ENCODE peak calls at places on chromosome 3, in six cellular contexts. N is endodermal cell, D is heart right ventricle, U is HCT116, V is psoas muscle, P is lower lobe of right lung. I is an unnamed sample.

GRCh38 chr3:95088464-95088863 is 1025.6 kb downstream of the NSUN3 start:
- DNase-seq in N (peak; percentile 49), D (no peak), U (no peak), V (no peak), P (no peak), I (no peak)

GRCh38 chr3:58568572-58569286 is 8.5 kb downstream of the FAM107A start:
- DNase-seq in N (peak; percentile 95), D (peak; percentile 80), U (no peak), V (peak; percentile 74), P (peak; percentile 84), I (no peak)

GRCh38 chr3:134810052-134810435 is 15.0 kb downstream of the EPHB1 start:
- DNase-seq in N (peak; percentile 84), D (no peak), U (no peak), V (no peak), P (no peak), I (no peak)

GRCh38 chr3:130386604-130387263 is 41.3 kb downstream of the COL6A5 start:
- DNase-seq in N (no peak), D (no peak), U (no peak), V (no peak), P (no peak), I (no peak)

GRCh38 chr3:156818890-156819289 is 7.3 kb upstream of the LEKR1 start:
- DNase-seq in N (no peak), D (no peak), U (peak; percentile 59), V (no peak), P (no peak), I (no peak)

GRCh38 chr3:4708230-4708629 is 215.1 kb downstream of the ITPR1 start:
- DNase-seq in N (no peak), D (no peak), U (no peak), V (no peak), P (no peak), I (no peak)

GRCh38 chr3:162262145-162262544 is 765.5 kb downstream of the OTOL1 start:
- DNase-seq in N (no peak), D (no peak), U (no peak), V (no peak), P (no peak), I (no peak)

GRCh38 chr3:112682361-112682760 is 41.4 kb upstream of the CCDC80 start:
- DNase-seq in N (no peak), D (no peak), U (no peak), V (no peak), P (no peak), I (no peak)

GRCh38 chr3:18657858-18658820 is 233.0 kb upstream of the SATB1 start:
- DNase-seq in N (peak; percentile 56), D (no peak), U (no peak), V (no peak), P (no peak), I (no peak)

GRCh38 chr3:195366200-195366910 is 76.5 kb downstream of the ACAP2 start:
- DNase-seq in N (no peak), D (no peak), U (no peak), V (no peak), P (no peak), I (no peak)
- H3K4me3 ChIP-seq in N (no peak overlapping the region), D (no peak overlapping the region), U (no peak overlapping the region), V (no peak overlapping the region), P (no peak overlapping the region), I (no peak overlapping the region)

GRCh38 chr3:194310060-194310481 is 41.1 kb downstream of the CPN2 start:
- DNase-seq in N (peak; percentile 41), D (no peak), U (no peak), V (no peak), P (no peak), I (peak; percentile 16)
- H3K27ac ChIP-seq in N (no peak overlapping the region), D (no peak overlapping the region), U (no peak overlapping the region), V (no peak overlapping the region), P (no peak overlapping the region), I (no peak overlapping the region)

GRCh38 chr3:98587654-98588532 is 5.5 kb downstream of the CPOX start:
- DNase-seq in N (no peak), D (no peak), U (no peak), V (no peak), P (no peak), I (no peak)

GRCh38 chr3:98584563-98584962 is 8.8 kb downstream of the CPOX start:
- DNase-seq in N (no peak), D (no peak), U (no peak), V (no peak), P (no peak), I (no peak)

GRCh38 chr3:98592345-98592935 is 971 bp downstream of the CPOX start:
- DNase-seq in N (no peak), D (no peak), U (no peak), V (no peak), P (no peak), I (no peak)

GRCh38 chr3:98593046-98593936 is at the start of gene CPOX:
- DNase-seq in N (peak; percentile 94), D (peak; percentile 91), U (peak; percentile 89), V (peak; percentile 89), P (peak; percentile 93), I (peak; percentile 88)

DNA sequence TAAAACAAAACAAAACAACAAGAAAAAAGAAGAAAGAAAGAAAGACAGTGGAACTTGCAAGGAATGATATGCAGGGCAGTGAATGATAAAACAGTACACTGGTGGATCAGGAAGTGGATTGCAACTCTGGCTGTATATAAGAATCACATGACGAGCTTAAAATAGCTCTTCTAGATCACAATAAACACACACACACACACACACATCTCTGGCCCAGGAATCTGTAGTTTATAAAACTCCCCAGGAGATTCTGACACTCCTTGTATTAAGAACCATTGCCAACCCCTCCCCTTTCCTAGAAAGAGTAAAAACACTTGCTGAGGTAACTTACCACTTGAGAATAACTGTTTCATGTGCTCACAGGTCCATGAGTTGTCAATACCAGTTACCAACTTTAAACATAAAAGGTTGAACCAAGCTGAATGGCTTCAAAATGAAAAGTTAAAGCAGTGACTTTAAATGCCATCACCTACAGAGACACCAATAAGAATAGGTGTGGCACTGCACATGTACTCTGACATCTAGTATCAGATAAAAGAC is 4.0 kb downstream of the CPOX start:
- DNase-seq in N (no peak), D (no peak), U (no peak), V (no peak), P (no peak), I (no peak)
- TF ChIP-seq CTCF in N (no peak), D (no peak), U (no peak), V (no peak), P (no peak), I (no peak)

GRCh38 chr3:74001481-74001880 is 376.7 kb upstream of the PDZRN3 start:
- DNase-seq in N (no peak), D (no peak), U (no peak), V (no peak), P (no peak), I (no peak)

GRCh38 chr3:73999501-73999900 is 374.8 kb upstream of the PDZRN3 start:
- DNase-seq in N (no peak), D (no peak), U (no peak), V (no peak), P (no peak), I (no peak)

GRCh38 chr3:74003712-74004111 is 379.0 kb upstream of the PDZRN3 start:
- DNase-seq in N (no peak), D (no peak), U (no peak), V (no peak), P (no peak), I (no peak)

DNA sequence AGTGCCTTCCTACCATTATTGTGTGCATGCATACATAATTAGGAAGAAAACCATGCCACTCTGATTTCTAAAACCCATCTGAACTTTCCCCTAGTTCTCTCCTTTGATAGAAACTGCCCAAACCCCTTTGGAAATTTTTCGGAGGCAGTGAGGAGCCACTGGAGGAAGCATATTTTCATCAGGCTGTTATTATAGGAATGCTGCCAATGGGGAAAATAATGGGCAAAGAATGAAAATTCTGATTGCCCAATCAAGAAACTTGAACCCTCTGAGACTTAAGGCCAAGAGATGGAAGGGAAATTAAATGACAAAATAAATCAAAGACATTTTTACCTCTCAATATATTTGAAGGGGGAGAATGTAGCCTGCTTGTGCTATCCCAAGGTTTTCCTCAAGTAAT is 376.0 kb upstream of the PDZRN3 start:
- DNase-seq in N (no peak), D (no peak), U (no peak), V (no peak), P (no peak), I (no peak)
- H3K4me3 ChIP-seq in N (no peak overlapping the region), D (no peak overlapping the region), U (no peak overlapping the region), V (no peak overlapping the region), P (no peak overlapping the region), I (no peak overlapping the region)

DNA sequence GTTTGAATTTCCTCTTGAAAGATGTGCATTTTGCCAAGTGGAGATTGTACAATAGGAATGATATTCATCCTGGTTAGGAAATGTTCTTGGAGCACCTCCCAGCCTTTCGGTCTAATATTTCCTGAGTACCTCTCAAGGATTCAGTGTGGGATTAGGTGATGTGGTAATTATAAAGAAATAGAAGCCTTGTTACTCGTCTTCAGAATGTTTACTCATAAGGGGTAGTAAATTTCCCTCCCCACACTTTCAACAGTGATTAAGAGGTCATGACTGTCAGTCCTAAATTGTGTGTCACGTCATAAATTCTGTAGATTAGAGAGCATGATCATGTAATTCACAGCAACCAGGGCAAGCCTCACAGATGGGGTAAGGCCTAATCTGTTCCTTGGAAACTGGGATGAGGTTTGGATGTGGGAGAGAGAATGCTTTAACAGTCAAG is 633.1 kb upstream of the TBL1XR1 start:
- DNase-seq in N (no peak), D (no peak), U (no peak), V (no peak), P (no peak), I (no peak)
- H3K27ac ChIP-seq in N (no peak overlapping the region), D (no peak overlapping the region), U (no peak overlapping the region), V (peak overlapping the region; percentile 69), P (peak overlapping the region; percentile 48), I (peak overlapping the region; percentile 50)

I was measured in RWPE2.